ENCODE peak calls at places on chromosomes 16 and 17, in five cellular contexts. K is ELR, A is T-cell, P is HuH-7, R is NCI-H524. X is an unnamed sample.

GRCh38 chr17:76492989-76493501 is 8.2 kb downstream of the RHBDF2 start:
- DNase-seq in K (peak; percentile 93), A (peak; percentile 22), P (no peak), R (no peak), X (peak; percentile 68)

GRCh38 chr17:40457369-40457768 is 14.1 kb downstream of the IGFBP4 start:
- DNase-seq in K (no peak), A (no peak), P (no peak), R (no peak), X (no peak)

GRCh38 chr16:89194340-89195311 is 5.7 kb downstream of the SLC22A31 start:
- DNase-seq in K (no peak), A (no peak), P (no peak), R (no peak), X (no peak)

GRCh38 chr17:19705771-19706770 is 10.3 kb downstream of the SLC47A2 start:
- DNase-seq in K (no peak), A (no peak), P (peak; percentile 5), R (peak; percentile 43), X (no peak)

GRCh38 chr17:48787850-48788249 is 29.2 kb downstream of the TTLL6 start:
- DNase-seq in K (no peak), A (no peak), P (no peak), R (no peak), X (no peak)

GRCh38 chr16:31874354-31875111 is 926 bp downstream of the ZNF267 start:
- DNase-seq in K (peak; percentile 72), A (no peak), P (no peak), R (peak; percentile 47), X (peak; percentile 61)

GRCh38 chr17:45837187-45837586 is 7.5 kb upstream of the SPPL2C start:
- DNase-seq in K (no peak), A (no peak), P (no peak), R (no peak), X (no peak)

GRCh38 chr16:82895843-82896242 is 269.1 kb downstream of the CDH13 start:
- DNase-seq in K (no peak), A (no peak), P (no peak), R (no peak), X (no peak)

GRCh38 chr17:77424585-77425344 is 284.0 kb downstream of the SEC14L1 start:
- DNase-seq in K (peak; percentile 86), A (no peak), P (no peak), R (no peak), X (peak; percentile 73)

GRCh38 chr17:34706029-34706428 is 126.6 kb downstream of the TMEM132E start:
- DNase-seq in K (peak; percentile 24), A (no peak), P (no peak), R (no peak), X (peak; percentile 13)

GRCh38 chr16:54281535-54282201 is 4.9 kb downstream of the IRX3 start:
- DNase-seq in K (no peak), A (no peak), P (no peak), R (no peak), X (no peak)

GRCh38 chr16:58421529-58421928 is 29.3 kb downstream of the GINS3 start:
- DNase-seq in K (peak; percentile 62), A (no peak), P (no peak), R (no peak), X (peak; percentile 87)

GRCh38 chr17:1545618-1546017 is 17.0 kb downstream of the PITPNA start:
- DNase-seq in K (no peak), A (no peak), P (no peak), R (no peak), X (peak; percentile 71)

GRCh38 chr16:68686905-68687304 is 41.8 kb downstream of the CDH3 start:
- DNase-seq in K (no peak), A (no peak), P (no peak), R (no peak), X (no peak)

GRCh38 chr16:30958164-30959083 is 870 bp downstream of the SETD1A start:
- DNase-seq in K (peak; percentile 74), A (peak; percentile 63), P (peak; percentile 75), R (peak; percentile 71), X (peak; percentile 47)

GRCh38 chr16:87836844-87837581 is 32.3 kb downstream of the SLC7A5 start:
- DNase-seq in K (no peak), A (no peak), P (no peak), R (no peak), X (no peak)

GRCh38 chr16:56260378-56260987 is 69.2 kb downstream of the GNAO1 start:
- DNase-seq in K (no peak), A (no peak), P (no peak), R (peak; percentile 21), X (no peak)

GRCh38 chr16:1300664-1301476 is 8.6 kb upstream of the UBE2I start:
- DNase-seq in K (peak; percentile 58), A (peak; percentile 53), P (peak; percentile 80), R (peak; percentile 57), X (peak; percentile 45)

X was measured in MCF 10A.